ENCODE peak calls at places on chromosomes 3 and 15, in four cellular contexts. One of them, this sample, is unnamed.

GRCh38 chr15:31227954-31228542 is 98.6 kb upstream of the KLF13 start:
- DNase-seq in CD8-positive, alpha-beta T cell: no peak
- DNase-seq in GM12865: peak; percentile 61
- DNase-seq in endothelial cell: no peak
- DNase-seq in this sample: no peak

GRCh38 chr3:88235102-88235501 is 85.3 kb downstream of the C3orf38 start:
- DNase-seq in CD8-positive, alpha-beta T cell: no peak
- DNase-seq in GM12865: no peak
- DNase-seq in endothelial cell: no peak
- DNase-seq in this sample: no peak

GRCh38 chr3:101453966-101454365 is 59.0 kb downstream of the SENP7 start:
- DNase-seq in CD8-positive, alpha-beta T cell: no peak
- DNase-seq in GM12865: no peak
- DNase-seq in endothelial cell: no peak
- DNase-seq in this sample: no peak

GRCh38 chr15:101387591-101387990 is 92.5 kb upstream of the SNRPA1 start:
- DNase-seq in CD8-positive, alpha-beta T cell: no peak
- DNase-seq in GM12865: no peak
- DNase-seq in endothelial cell: no peak
- DNase-seq in this sample: no peak

GRCh38 chr15:79314811-79315210 is 3.9 kb downstream of the TMED3 start:
- DNase-seq in CD8-positive, alpha-beta T cell: no peak
- DNase-seq in GM12865: no peak
- DNase-seq in endothelial cell: no peak
- DNase-seq in this sample: peak; percentile 77

GRCh38 chr3:70728311-70728710 is 415.9 kb upstream of the MDFIC2 start:
- DNase-seq in CD8-positive, alpha-beta T cell: no peak
- DNase-seq in GM12865: no peak
- DNase-seq in endothelial cell: no peak
- DNase-seq in this sample: no peak

GRCh38 chr15:70291295-70291694 is 193.6 kb upstream of the TLE3 start:
- DNase-seq in CD8-positive, alpha-beta T cell: no peak
- DNase-seq in GM12865: no peak
- DNase-seq in endothelial cell: no peak
- DNase-seq in this sample: no peak

GRCh38 chr3:154758109-154758868 is 321.8 kb upstream of the MME start:
- DNase-seq in CD8-positive, alpha-beta T cell: no peak
- DNase-seq in GM12865: no peak
- DNase-seq in endothelial cell: no peak
- DNase-seq in this sample: no peak

GRCh38 chr3:6249679-6250078 is 611.2 kb upstream of the GRM7 start:
- DNase-seq in CD8-positive, alpha-beta T cell: no peak
- DNase-seq in GM12865: peak; percentile 65
- DNase-seq in endothelial cell: no peak
- DNase-seq in this sample: no peak

GRCh38 chr3:141368062-141368924 is at the start of gene ZBTB38:
- DNase-seq in CD8-positive, alpha-beta T cell: no peak
- DNase-seq in GM12865: peak; percentile 85
- DNase-seq in endothelial cell: peak; percentile 54
- DNase-seq in this sample: peak; percentile 100

GRCh38 chr3:180913582-180914404 is 1.3 kb downstream of the FXR1 start:
- DNase-seq in CD8-positive, alpha-beta T cell: no peak
- DNase-seq in GM12865: no peak
- DNase-seq in endothelial cell: no peak
- DNase-seq in this sample: no peak

GRCh38 chr3:138642927-138643253 is 34.3 kb downstream of the FAIM start:
- DNase-seq in CD8-positive, alpha-beta T cell: no peak
- DNase-seq in GM12865: no peak
- DNase-seq in endothelial cell: no peak
- DNase-seq in this sample: no peak

GRCh38 chr15:51884517-51885236 is 55.2 kb downstream of the TMOD3 start:
- DNase-seq in CD8-positive, alpha-beta T cell: no peak
- DNase-seq in GM12865: no peak
- DNase-seq in endothelial cell: no peak
- DNase-seq in this sample: no peak

GRCh38 chr3:137962251-137962650 is 47.7 kb upstream of the CLDN18 start:
- DNase-seq in CD8-positive, alpha-beta T cell: no peak
- DNase-seq in GM12865: no peak
- DNase-seq in endothelial cell: no peak
- DNase-seq in this sample: no peak

GRCh38 chr3:177195242-177195940 is 1.9 kb downstream of the TBL1XR1 start:
- DNase-seq in CD8-positive, alpha-beta T cell: no peak
- DNase-seq in GM12865: peak; percentile 43
- DNase-seq in endothelial cell: no peak
- DNase-seq in this sample: peak; percentile 64

GRCh38 chr3:50290116-50290745 is 2.0 kb downstream of the IFRD2 start:
- DNase-seq in CD8-positive, alpha-beta T cell: no peak
- DNase-seq in GM12865: no peak
- DNase-seq in endothelial cell: no peak
- DNase-seq in this sample: no peak

GRCh38 chr3:86938706-86939105 is 52.2 kb downstream of the VGLL3 start:
- DNase-seq in CD8-positive, alpha-beta T cell: no peak
- DNase-seq in GM12865: no peak
- DNase-seq in endothelial cell: no peak
- DNase-seq in this sample: no peak

GRCh38 chr15:101494251-101494796 is 4.8 kb upstream of the PCSK6 start:
- DNase-seq in CD8-positive, alpha-beta T cell: no peak
- DNase-seq in GM12865: no peak
- DNase-seq in endothelial cell: no peak
- DNase-seq in this sample: no peak

GRCh38 chr3:135262441-135262840 is 467.4 kb downstream of the EPHB1 start:
- DNase-seq in CD8-positive, alpha-beta T cell: no peak
- DNase-seq in GM12865: no peak
- DNase-seq in endothelial cell: no peak
- DNase-seq in this sample: no peak

GRCh38 chr15:90558182-90558581 is 28.5 kb downstream of the CRTC3 start:
- DNase-seq in CD8-positive, alpha-beta T cell: no peak
- DNase-seq in GM12865: no peak
- DNase-seq in endothelial cell: no peak
- DNase-seq in this sample: no peak

GRCh38 chr3:184361532-184361931 is at the start of the genes CLCN2 and POLR2H:
- DNase-seq in CD8-positive, alpha-beta T cell: peak; percentile 40
- DNase-seq in GM12865: peak; percentile 54
- DNase-seq in endothelial cell: peak; percentile 79
- DNase-seq in this sample: peak; percentile 87

GRCh38 chr3:142888484-142889262 is at the start of gene PCOLCE2:
- DNase-seq in CD8-positive, alpha-beta T cell: no peak
- DNase-seq in GM12865: peak; percentile 13
- DNase-seq in endothelial cell: peak; percentile 43
- DNase-seq in this sample: peak; percentile 62

GRCh38 chr15:95132774-95133173 is 901.4 kb downstream of the MCTP2 start:
- DNase-seq in CD8-positive, alpha-beta T cell: no peak
- DNase-seq in GM12865: no peak
- DNase-seq in endothelial cell: no peak
- DNase-seq in this sample: no peak

GRCh38 chr15:31062310-31062964 is 39.1 kb downstream of the TRPM1 start:
- DNase-seq in CD8-positive, alpha-beta T cell: no peak
- DNase-seq in GM12865: peak; percentile 25
- DNase-seq in endothelial cell: no peak
- DNase-seq in this sample: no peak

GRCh38 chr3:169836058-169836941 is 23.6 kb upstream of the LRRC34 start:
- DNase-seq in CD8-positive, alpha-beta T cell: no peak
- DNase-seq in GM12865: peak; percentile 51
- DNase-seq in endothelial cell: no peak
- DNase-seq in this sample: no peak

GRCh38 chr3:143150979-143151726 is 31.6 kb downstream of the CHST2 start:
- DNase-seq in CD8-positive, alpha-beta T cell: no peak
- DNase-seq in GM12865: no peak
- DNase-seq in endothelial cell: no peak
- DNase-seq in this sample: no peak

GRCh38 chr15:39145146-39145545 is 435.7 kb upstream of the THBS1 start:
- DNase-seq in CD8-positive, alpha-beta T cell: no peak
- DNase-seq in GM12865: no peak
- DNase-seq in endothelial cell: no peak
- DNase-seq in this sample: no peak

GRCh38 chr3:184565421-184566211 is 4.0 kb downstream of the EPHB3 start:
- DNase-seq in CD8-positive, alpha-beta T cell: no peak
- DNase-seq in GM12865: no peak
- DNase-seq in endothelial cell: no peak
- DNase-seq in this sample: peak; percentile 94

GRCh38 chr15:39794970-39795369 is 12.3 kb upstream of the FSIP1 start:
- DNase-seq in CD8-positive, alpha-beta T cell: no peak
- DNase-seq in GM12865: no peak
- DNase-seq in endothelial cell: no peak
- DNase-seq in this sample: no peak

GRCh38 chr3:3015472-3016089 is 94.6 kb downstream of the IL5RA start:
- DNase-seq in CD8-positive, alpha-beta T cell: no peak
- DNase-seq in GM12865: peak; percentile 57
- DNase-seq in endothelial cell: no peak
- DNase-seq in this sample: peak; percentile 46

GRCh38 chr3:59545369-59545768 is 495.5 kb upstream of the CFAP20DC start:
- DNase-seq in CD8-positive, alpha-beta T cell: no peak
- DNase-seq in GM12865: no peak
- DNase-seq in endothelial cell: no peak
- DNase-seq in this sample: no peak

GRCh38 chr15:85010472-85011209 is 29.0 kb downstream of the PDE8A start:
- DNase-seq in CD8-positive, alpha-beta T cell: no peak
- DNase-seq in GM12865: no peak
- DNase-seq in endothelial cell: no peak
- DNase-seq in this sample: no peak
- TF ChIP-seq CTCF in CD8-positive, alpha-beta T cell: no peak
- TF ChIP-seq CTCF in GM12865: no peak
- TF ChIP-seq CTCF in endothelial cell: no peak
- TF ChIP-seq CTCF in this sample: no peak

GRCh38 chr15:58852347-58852746 is 81.1 kb downstream of the SLTM start:
- DNase-seq in CD8-positive, alpha-beta T cell: no peak
- DNase-seq in GM12865: no peak
- DNase-seq in endothelial cell: no peak
- DNase-seq in this sample: no peak
- TF ChIP-seq CTCF in CD8-positive, alpha-beta T cell: no peak
- TF ChIP-seq CTCF in GM12865: no peak
- TF ChIP-seq CTCF in endothelial cell: peak; percentile 48
- TF ChIP-seq CTCF in this sample: no peak

DNA sequence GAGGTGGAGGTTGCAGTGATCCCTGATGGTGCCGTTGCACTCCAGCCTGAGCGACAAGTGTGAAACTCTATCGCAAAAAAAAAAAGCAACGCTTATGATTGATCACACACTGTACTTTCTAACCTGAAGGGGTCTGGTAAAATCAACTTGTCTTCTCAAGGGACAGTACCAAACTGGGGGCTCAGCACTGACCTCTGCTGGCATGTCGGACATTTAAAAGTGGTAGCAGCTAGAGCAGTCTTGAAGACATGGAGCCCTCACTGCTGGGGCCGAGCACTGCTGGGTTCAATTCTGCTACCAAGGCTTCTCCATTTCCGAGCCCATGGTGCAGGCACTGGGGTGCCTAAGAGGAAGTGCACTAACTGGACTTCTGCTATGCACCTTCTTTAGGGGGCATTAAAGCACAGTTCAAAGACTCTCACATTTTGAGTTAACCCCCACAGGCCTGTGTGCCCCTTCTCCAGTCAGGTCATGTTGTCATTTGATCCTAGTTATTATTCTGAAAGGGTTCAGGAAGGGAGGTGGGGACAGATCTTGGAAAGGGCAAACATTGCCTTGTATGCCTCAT is 26.4 kb upstream of the LAMP3 start:
- DNase-seq in CD8-positive, alpha-beta T cell: peak; percentile 34
- DNase-seq in GM12865: peak; percentile 73
- DNase-seq in endothelial cell: peak; percentile 63
- DNase-seq in this sample: peak; percentile 69
- TF ChIP-seq CTCF in CD8-positive, alpha-beta T cell: no peak
- TF ChIP-seq CTCF in GM12865: peak; percentile 55
- TF ChIP-seq CTCF in endothelial cell: peak; percentile 31
- TF ChIP-seq CTCF in this sample: peak; percentile 55

GRCh38 chr15:40936234-40936708 is 7.1 kb downstream of the DLL4 start:
- DNase-seq in CD8-positive, alpha-beta T cell: no peak
- DNase-seq in GM12865: no peak
- DNase-seq in endothelial cell: no peak
- DNase-seq in this sample: no peak

GRCh38 chr15:40936709-40937666 is 7.8 kb downstream of the DLL4 start:
- DNase-seq in CD8-positive, alpha-beta T cell: no peak
- DNase-seq in GM12865: peak; percentile 45
- DNase-seq in endothelial cell: no peak
- DNase-seq in this sample: no peak

GRCh38 chr15:40938530-40938870 is 9.4 kb downstream of the DLL4 start:
- DNase-seq in CD8-positive, alpha-beta T cell: no peak
- DNase-seq in GM12865: no peak
- DNase-seq in endothelial cell: no peak
- DNase-seq in this sample: no peak

GRCh38 chr15:40939909-40940801 is 11.0 kb downstream of the DLL4 start:
- DNase-seq in CD8-positive, alpha-beta T cell: no peak
- DNase-seq in GM12865: peak; percentile 64
- DNase-seq in endothelial cell: peak; percentile 39
- DNase-seq in this sample: no peak

DNA sequence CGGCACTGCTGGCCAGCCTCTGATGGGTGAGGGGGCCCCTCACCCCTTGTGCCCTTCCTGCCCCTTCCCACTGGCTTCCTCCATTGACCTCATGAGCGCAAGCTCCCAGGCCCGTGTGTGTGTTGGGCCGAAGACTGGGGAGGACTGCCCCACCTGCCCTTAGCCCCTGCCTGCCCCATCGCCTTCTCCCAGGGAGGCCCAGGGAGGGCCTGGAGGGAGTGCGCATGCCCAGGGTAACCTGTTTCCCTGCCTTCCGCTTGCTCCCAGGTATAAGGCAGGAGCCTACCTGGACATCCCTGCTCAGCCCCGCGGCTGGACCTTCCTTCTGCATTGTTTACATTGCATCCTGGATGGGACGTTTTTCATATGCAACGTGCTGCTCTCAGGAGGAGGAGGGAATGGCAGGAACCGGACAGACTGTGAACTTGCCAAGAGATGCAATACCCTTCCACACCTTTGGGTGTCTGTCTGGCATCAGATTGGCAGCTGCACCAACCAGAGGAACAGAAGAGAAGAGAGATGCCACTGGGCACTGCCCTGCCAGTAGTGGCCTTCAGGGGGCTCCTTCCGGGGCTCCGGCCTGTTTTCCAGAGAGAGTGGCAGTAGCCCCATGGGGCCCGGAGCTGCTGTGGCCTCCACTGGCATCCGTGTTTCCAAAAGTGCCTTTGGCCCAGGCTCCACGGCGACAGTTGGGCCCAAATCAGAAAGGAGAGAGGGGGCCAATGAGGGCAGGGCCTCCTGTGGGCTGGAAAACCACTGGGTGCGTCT is 8.8 kb downstream of the DLL4 start:
- DNase-seq in CD8-positive, alpha-beta T cell: no peak
- DNase-seq in GM12865: peak; percentile 37
- DNase-seq in endothelial cell: no peak
- DNase-seq in this sample: peak; percentile 60
- TF ChIP-seq CTCF in CD8-positive, alpha-beta T cell: peak; percentile 29
- TF ChIP-seq CTCF in GM12865: peak; percentile 15
- TF ChIP-seq CTCF in endothelial cell: no peak
- TF ChIP-seq CTCF in this sample: peak; percentile 21

GRCh38 chr3:126922466-126922865 is 60.4 kb upstream of the PLXNA1 start:
- DNase-seq in CD8-positive, alpha-beta T cell: no peak
- DNase-seq in GM12865: no peak
- DNase-seq in endothelial cell: no peak
- DNase-seq in this sample: no peak
- TF ChIP-seq CTCF in CD8-positive, alpha-beta T cell: no peak
- TF ChIP-seq CTCF in GM12865: no peak
- TF ChIP-seq CTCF in endothelial cell: no peak
- TF ChIP-seq CTCF in this sample: no peak

GRCh38 chr15:91853968-91854943 is 748 bp downstream of the SLCO3A1 start:
- DNase-seq in CD8-positive, alpha-beta T cell: peak; percentile 49
- DNase-seq in GM12865: no peak
- DNase-seq in endothelial cell: peak; percentile 70
- DNase-seq in this sample: peak; percentile 69
- TF ChIP-seq CTCF in CD8-positive, alpha-beta T cell: no peak
- TF ChIP-seq CTCF in GM12865: no peak
- TF ChIP-seq CTCF in endothelial cell: no peak
- TF ChIP-seq CTCF in this sample: no peak